ENCODE peak calls at places on chromosome 16, in five cellular contexts. O, V, U, F and N are unnamed samples.

GRCh38 chr16:53080345-53081031 is 25.7 kb downstream of the CHD9 start:
- DNase-seq in V (peak), O (no peak), U (peak), F (peak), N (no peak)

GRCh38 chr16:87457724-87458423 is 35.0 kb downstream of the ZCCHC14 start:
- DNase-seq in F (no peak), U (peak), O (no peak), V (no peak), N (no peak)

GRCh38 chr16:70470927-70471341 is 16.5 kb downstream of the FCSK start:
- DNase-seq in U (no peak), V (no peak), O (no peak), F (no peak), N (no peak)

GRCh38 chr16:56852401-56852730 is 12.6 kb upstream of the SLC12A3 start:
- DNase-seq in O (no peak), U (no peak), V (no peak), F (no peak), N (no peak)

GRCh38 chr16:74871608-74872007 is 97.0 kb upstream of the FA2H start:
- DNase-seq in U (no peak), F (no peak), V (no peak), O (no peak), N (no peak)

GRCh38 chr16:5065368-5065767 is 388 bp downstream of the C16orf89 start:
- DNase-seq in V (no peak), F (no peak), U (no peak), O (no peak), N (no peak)

GRCh38 chr16:27215660-27216059 is 12.3 kb downstream of the KDM8 start:
- DNase-seq in V (no peak), F (no peak), U (no peak), O (no peak), N (no peak)

GRCh38 chr16:78499399-78499798 is 399.9 kb downstream of the WWOX start:
- DNase-seq in F (no peak), O (no peak), U (no peak), V (no peak), N (no peak)

GRCh38 chr16:89936034-89936433 is 12.5 kb upstream of the DEF8 start:
- DNase-seq in F (no peak), O (no peak), U (no peak), V (no peak), N (no peak)

GRCh38 chr16:8958344-8958808 is 5.3 kb downstream of the USP7 start:
- DNase-seq in U (peak), F (no peak), V (no peak), O (no peak), N (no peak)

GRCh38 chr16:69404275-69404805 is 18.5 kb upstream of the TERF2 start:
- DNase-seq in F (no peak), U (peak), O (no peak), V (no peak), N (no peak)

GRCh38 chr16:80449332-80449731 is 91.5 kb upstream of the DYNLRB2 start:
- DNase-seq in U (no peak), V (no peak), F (no peak), O (no peak), N (no peak)

GRCh38 chr16:27314161-27314723 is 468 bp downstream of the IL4R start:
- DNase-seq in U (peak), O (no peak), F (no peak), V (no peak), N (peak)

GRCh38 chr16:20928774-20929411 is 28.3 kb downstream of the LYRM1 start:
- DNase-seq in F (no peak), U (peak), V (no peak), O (no peak), N (no peak)